ENCODE peak calls at places on chromosome 9, in eight cellular contexts. D, G, A, Z, F, L, Y and B are unnamed samples.

GRCh38 chr9:15299374-15299939 is 7.6 kb downstream of the TTC39B start:
- ATAC-seq in D (no peak), G (peak; percentile 73), A (peak; percentile 78), Z (no peak), F (no peak), L (no peak), Y (no peak), B (no peak)

GRCh38 chr9:99660191-99660636 is 161.5 kb upstream of the NR4A3 start:
- ATAC-seq in D (no peak), G (peak; percentile 97), A (peak; percentile 52), Z (peak; percentile 44), F (peak; percentile 25), L (no peak), Y (no peak), B (no peak)

GRCh38 chr9:120627073-120627472 is 47.1 kb upstream of the CDK5RAP2 start:
- ATAC-seq in D (no peak), G (no peak), A (no peak), Z (no peak), F (no peak), L (no peak), Y (no peak), B (no peak)

GRCh38 chr9:72577212-72577753 is 55.9 kb downstream of the TMC1 start:
- ATAC-seq in D (no peak), G (no peak), A (no peak), Z (peak; percentile 75), F (peak; percentile 78), L (peak; percentile 27), Y (peak; percentile 76), B (peak; percentile 83)

GRCh38 chr9:113894166-113894565 is 18.1 kb downstream of the ZNF618 start:
- ATAC-seq in D (no peak), G (no peak), A (no peak), Z (no peak), F (no peak), L (no peak), Y (no peak), B (no peak)

GRCh38 chr9:123471843-123472570 is 116.0 kb downstream of the CRB2 start:
- ATAC-seq in D (no peak), G (no peak), A (no peak), Z (no peak), F (no peak), L (no peak), Y (no peak), B (no peak)

GRCh38 chr9:19102181-19102630 is 498 bp downstream of the HAUS6 start:
- ATAC-seq in D (peak; percentile 15), G (peak; percentile 75), A (peak; percentile 31), Z (peak; percentile 12), F (peak; percentile 6), L (peak; percentile 43), Y (peak; percentile 34), B (no peak)

GRCh38 chr9:4686584-4686983 is 7.2 kb downstream of the CDC37L1 start:
- ATAC-seq in D (no peak), G (no peak), A (no peak), Z (no peak), F (peak; percentile 36), L (no peak), Y (no peak), B (no peak)

GRCh38 chr9:91033802-91034201 is 232.2 kb downstream of the SYK start:
- ATAC-seq in D (peak; percentile 21), G (peak; percentile 71), A (no peak), Z (no peak), F (no peak), L (no peak), Y (no peak), B (no peak)

GRCh38 chr9:82021198-82021597 is 32.6 kb downstream of the SPATA31D1 start:
- ATAC-seq in D (no peak), G (no peak), A (no peak), Z (peak; percentile 71), F (peak; percentile 68), L (peak; percentile 42), Y (peak; percentile 26), B (peak; percentile 93)

GRCh38 chr9:130118841-130119520 is 53.2 kb upstream of the NCS1 start:
- ATAC-seq in D (peak; percentile 63), G (no peak), A (no peak), Z (no peak), F (no peak), L (no peak), Y (no peak), B (no peak)

GRCh38 chr9:35906923-35907699 is 1.1 kb downstream of the HRCT1 start:
- ATAC-seq in D (peak; percentile 7), G (no peak), A (no peak), Z (peak; percentile 65), F (peak; percentile 57), L (peak; percentile 1), Y (peak; percentile 75), B (peak; percentile 67)

GRCh38 chr9:7554699-7555098 is 244.9 kb downstream of the DMAC1 start:
- ATAC-seq in D (no peak), G (no peak), A (no peak), Z (peak; percentile 84), F (peak; percentile 77), L (no peak), Y (no peak), B (no peak)

GRCh38 chr9:88065609-88066008 is 72.7 kb downstream of the SPATA31C2 start:
- ATAC-seq in D (no peak), G (no peak), A (no peak), Z (no peak), F (no peak), L (no peak), Y (no peak), B (no peak)

GRCh38 chr9:83972286-83972685 is 7.7 kb downstream of the HNRNPK start:
- ATAC-seq in D (no peak), G (peak; percentile 40), A (peak; percentile 12), Z (no peak), F (no peak), L (no peak), Y (no peak), B (no peak)

GRCh38 chr9:7011395-7012067 is 253.8 kb downstream of the KDM4C start:
- ATAC-seq in D (peak; percentile 30), G (peak; percentile 73), A (peak; percentile 64), Z (no peak), F (no peak), L (no peak), Y (no peak), B (no peak)

GRCh38 chr9:132126837-132127236 is 35.0 kb upstream of the NTNG2 start:
- ATAC-seq in D (no peak), G (no peak), A (no peak), Z (no peak), F (no peak), L (no peak), Y (no peak), B (no peak)

GRCh38 chr9:136947955-136948510 is 3.0 kb downstream of the C8G start:
- ATAC-seq in D (peak; percentile 8), G (peak; percentile 8), A (no peak), Z (no peak), F (peak; percentile 13), L (no peak), Y (no peak), B (no peak)

GRCh38 chr9:133842174-133842573 is 104.0 kb upstream of the SARDH start:
- ATAC-seq in D (peak; percentile 34), G (no peak), A (no peak), Z (no peak), F (peak; percentile 28), L (no peak), Y (no peak), B (no peak)

GRCh38 chr9:88041447-88041846 is 67.1 kb upstream of the CDK20 start:
- ATAC-seq in D (peak; percentile 56), G (no peak), A (no peak), Z (no peak), F (no peak), L (no peak), Y (no peak), B (no peak)

GRCh38 chr9:81680006-81680405 is 9.3 kb downstream of the TLE1 start:
- ATAC-seq in D (peak; percentile 49), G (no peak), A (no peak), Z (no peak), F (no peak), L (no peak), Y (no peak), B (no peak)

GRCh38 chr9:129194222-129194621 is 16.2 kb upstream of the IER5L start:
- ATAC-seq in D (no peak), G (no peak), A (no peak), Z (no peak), F (no peak), L (no peak), Y (no peak), B (no peak)

GRCh38 chr9:136757328-136757727 is 715 bp downstream of the LCN8 start:
- ATAC-seq in D (no peak), G (peak; percentile 7), A (no peak), Z (no peak), F (no peak), L (no peak), Y (no peak), B (no peak)

GRCh38 chr9:8962084-8962483 is 1162.5 kb upstream of the DMAC1 start:
- ATAC-seq in D (no peak), G (peak; percentile 64), A (no peak), Z (no peak), F (no peak), L (no peak), Y (no peak), B (no peak)

GRCh38 chr9:7246917-7247538 is 489.3 kb downstream of the KDM4C start:
- ATAC-seq in D (no peak), G (no peak), A (no peak), Z (no peak), F (no peak), L (no peak), Y (no peak), B (no peak)

GRCh38 chr9:82223442-82223841 is 234.9 kb downstream of the SPATA31D1 start:
- ATAC-seq in D (no peak), G (no peak), A (no peak), Z (no peak), F (no peak), L (no peak), Y (no peak), B (no peak)

GRCh38 chr9:19201899-19202891 is 28.3 kb upstream of the DENND4C start:
- ATAC-seq in D (peak; percentile 74), G (no peak), A (no peak), Z (no peak), F (no peak), L (no peak), Y (no peak), B (no peak)

GRCh38 chr9:84694248-84694647 is 24.7 kb downstream of the NTRK2 start:
- ATAC-seq in D (no peak), G (peak; percentile 84), A (no peak), Z (no peak), F (no peak), L (no peak), Y (no peak), B (no peak)

GRCh38 chr9:123943671-123944070 is 13.7 kb upstream of the DENND1A start:
- ATAC-seq in D (no peak), G (no peak), A (no peak), Z (no peak), F (no peak), L (no peak), Y (no peak), B (no peak)

GRCh38 chr9:76475691-76476090 is 16.7 kb downstream of the GCNT1 start:
- ATAC-seq in D (no peak), G (no peak), A (no peak), Z (no peak), F (peak; percentile 43), L (no peak), Y (no peak), B (no peak)

GRCh38 chr9:108394726-108395125 is 461.1 kb downstream of the ACTL7B start:
- ATAC-seq in D (no peak), G (no peak), A (no peak), Z (no peak), F (no peak), L (no peak), Y (no peak), B (no peak)

GRCh38 chr9:2771661-2772060 is 54.4 kb downstream of the KCNV2 start:
- ATAC-seq in D (no peak), G (no peak), A (no peak), Z (no peak), F (peak; percentile 43), L (no peak), Y (no peak), B (no peak)

GRCh38 chr9:125405938-125406811 is 144.5 kb downstream of the GAPVD1 start:
- ATAC-seq in D (no peak), G (no peak), A (no peak), Z (no peak), F (no peak), L (peak; percentile 23), Y (no peak), B (no peak)

GRCh38 chr9:117411547-117411946 is 3.3 kb downstream of the ASTN2 start:
- ATAC-seq in D (peak; percentile 46), G (peak; percentile 93), A (no peak), Z (no peak), F (no peak), L (no peak), Y (no peak), B (no peak)